ENCODE peak calls at places on chromosome 15, in five cellular contexts. H, G, O, A and X are unnamed samples.

GRCh38 chr15:83194527-83194926 is 13.1 kb downstream of the HDGFL3 start:
- DNase-seq in O (no peak), H (no peak), A (no peak), G (no peak), X (no peak)

GRCh38 chr15:35362195-35362829 is 183.7 kb downstream of the DPH6 start:
- DNase-seq in G (no peak), O (no peak), H (no peak), A (no peak), X (no peak)

GRCh38 chr15:38600241-38600640 is 35.6 kb upstream of the RASGRP1 start:
- DNase-seq in O (no peak), H (no peak), A (no peak), G (no peak), X (no peak)

GRCh38 chr15:25508369-25509002 is 69.7 kb upstream of the UBE3A start:
- DNase-seq in O (peak; percentile 6), G (no peak), A (no peak), H (no peak), X (no peak)

GRCh38 chr15:95196176-95196915 is 965.0 kb downstream of the MCTP2 start:
- DNase-seq in G (no peak), H (no peak), A (no peak), O (no peak), X (no peak)

GRCh38 chr15:70532536-70533186 is 230.7 kb downstream of the UACA start:
- DNase-seq in O (no peak), G (no peak), H (no peak), A (no peak), X (no peak)

GRCh38 chr15:49382394-49382793 is 40.6 kb upstream of the FGF7 start:
- DNase-seq in O (no peak), A (no peak), H (no peak), G (no peak), X (no peak)

GRCh38 chr15:74783072-74783807 is 1.4 kb downstream of the CSK start:
- DNase-seq in A (peak; percentile 56), O (no peak), H (no peak), G (no peak), X (no peak)

GRCh38 chr15:91652610-91653207 is 200.8 kb upstream of the SLCO3A1 start:
- DNase-seq in G (no peak), H (no peak), O (no peak), A (no peak), X (no peak)

GRCh38 chr15:83582386-83582785 is 71.5 kb upstream of the ADAMTSL3 start:
- DNase-seq in A (no peak), H (no peak), O (no peak), G (no peak), X (no peak)

GRCh38 chr15:72472907-72473669 is 1.0 kb upstream of the ARIH1 start:
- DNase-seq in O (no peak), A (no peak), H (no peak), G (no peak), X (no peak)

GRCh38 chr15:57415559-57415958 is 39.3 kb downstream of the CGNL1 start:
- DNase-seq in O (no peak), G (no peak), H (no peak), A (peak; percentile 82), X (no peak)

GRCh38 chr15:92068121-92068520 is 214.6 kb downstream of the SLCO3A1 start:
- DNase-seq in O (no peak), G (no peak), A (no peak), H (no peak), X (no peak)

GRCh38 chr15:44729394-44729913 is 6.9 kb upstream of the TRIM69 start:
- DNase-seq in G (no peak), O (no peak), A (peak; percentile 46), H (peak; percentile 50), X (no peak)

GRCh38 chr15:48177875-48178611 is at the start of gene MYEF2:
- DNase-seq in H (peak; percentile 71), A (peak; percentile 76), G (peak; percentile 37), O (peak; percentile 44), X (peak; percentile 83)

GRCh38 chr15:67085818-67086649 is 20.6 kb downstream of the SMAD3 start:
- DNase-seq in G (no peak), H (no peak), O (no peak), A (no peak), X (no peak)

GRCh38 chr15:57079907-57080750 is 161.7 kb downstream of the TCF12 start:
- DNase-seq in H (no peak), A (no peak), O (no peak), G (no peak), X (no peak)

DNA sequence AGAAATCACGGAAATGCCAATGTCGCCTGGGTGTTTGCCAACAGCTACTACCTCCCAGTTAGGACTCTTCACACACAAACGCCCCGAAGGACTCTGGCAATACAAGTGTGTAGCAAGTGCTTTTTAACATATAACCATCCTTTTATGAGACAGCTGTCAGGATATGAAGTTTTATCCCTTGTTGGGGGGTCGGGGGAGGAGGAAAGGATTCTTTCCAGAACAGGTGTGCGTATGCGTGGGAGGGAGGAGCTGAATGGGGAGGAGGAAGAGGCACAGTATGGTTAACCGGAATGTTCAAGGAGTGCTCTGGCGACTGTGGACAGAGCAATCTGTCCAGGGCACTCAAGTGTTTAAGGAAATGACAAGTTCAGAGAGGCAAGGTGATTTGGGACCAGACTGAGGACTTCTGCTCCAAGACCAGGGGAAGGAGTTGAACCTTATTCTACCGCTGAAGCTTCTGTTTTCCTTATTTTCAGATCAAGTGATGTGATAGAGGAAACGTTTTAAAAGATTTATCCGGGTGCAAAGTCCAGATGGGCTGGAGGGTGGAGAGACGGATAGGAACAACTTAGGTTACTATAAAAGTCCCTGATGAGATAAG is 1.3 kb downstream of the TSPAN3 start:
- DNase-seq in A (no peak), G (no peak), H (peak; percentile 47), O (no peak), X (no peak)
- TF ChIP-seq POLR2A in A (no peak), G (no peak), H (no peak), O (no peak), X (no peak)

DNA sequence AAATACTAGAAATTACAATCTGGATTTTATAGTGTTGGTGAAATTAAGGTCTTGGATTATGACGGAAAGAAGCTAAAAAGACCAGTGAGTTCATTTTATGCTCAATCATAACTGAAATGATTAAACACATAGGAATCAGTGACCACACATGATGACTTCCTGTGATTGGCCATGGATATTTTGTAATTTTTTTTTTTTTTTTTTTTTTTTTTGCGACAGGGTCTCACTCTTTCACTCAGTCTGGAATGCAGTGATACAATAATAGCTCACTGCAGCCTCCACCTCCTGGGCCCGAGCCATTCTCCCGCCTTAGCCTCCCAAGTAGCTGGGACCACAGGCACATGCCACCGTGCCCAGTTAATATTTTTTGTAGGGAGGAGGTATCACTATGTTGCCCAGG is 47.4 kb downstream of the PAQR5 start:
- DNase-seq in H (no peak), O (no peak), A (no peak), G (no peak), X (no peak)
- TF ChIP-seq CTCF in H (no peak), O (no peak), A (no peak), G (no peak), X (no peak)

GRCh38 chr15:69085325-69086081 is 71.0 kb downstream of the NOX5 start:
- DNase-seq in A (no peak), G (no peak), H (no peak), O (no peak), X (no peak)

GRCh38 chr15:69087581-69087980 is 72.9 kb upstream of the GLCE start:
- DNase-seq in H (no peak), O (no peak), G (no peak), A (no peak), X (no peak)

GRCh38 chr15:69088300-69088965 is 72.0 kb upstream of the GLCE start:
- DNase-seq in O (no peak), A (no peak), H (no peak), G (no peak), X (no peak)

GRCh38 chr15:69084404-69085030 is 70.0 kb downstream of the NOX5 start:
- DNase-seq in A (no peak), O (no peak), G (no peak), H (no peak), X (no peak)

GRCh38 chr15:69086427-69087205 is 72.1 kb downstream of the NOX5 start:
- DNase-seq in H (no peak), A (no peak), G (no peak), O (no peak), X (no peak)
- H3K4me1 ChIP-seq in H (no peaks in the 10 kb centered on the region), A (peaks cover 24% of the 10 kb centered on the region), G (no peaks in the 10 kb centered on the region), O (peaks cover 23% of the 10 kb centered on the region), X (peaks cover 12% of the 10 kb centered on the region)

GRCh38 chr15:53831907-53832793 is 72.7 kb upstream of the WDR72 start:
- DNase-seq in O (no peak), G (no peak), H (no peak), A (no peak), X (no peak)
- TF ChIP-seq POLR2A in O (no peak), G (no peak), H (no peak), A (no peak), X (no peak)